ENCODE peak calls at places on chromosome 6, in six cellular contexts. A is activated naive CD8-positive, alpha-beta T cell treated with anti-CD3 and anti-CD28 coated beads, Interleukin-2, amount 10 ng/mL, durations not matched to agents 7 days and 5 days; Y is EL; L is stimulated activated CD4-positive, alpha-beta T cell treated with anti-CD3 and anti-CD28 coated beads, Interleukin-2, amount 100 ng/mL, for 24 hours; E is NCI-H446; B is pons. Q is an unnamed sample.

GRCh38 chr6:139485742-139486475 is 111.5 kb upstream of the CITED2 start:
- DNase-seq in L (no peak), A (no peak), E (no peak), Y (no peak), B (no peak), Q (no peak)

GRCh38 chr6:100538086-100538485 is 73.4 kb upstream of the SIM1 start:
- DNase-seq in E (no peak), A (no peak), B (no peak), Y (peak), L (no peak), Q (no peak)

GRCh38 chr6:162615016-162615717 is 112.4 kb downstream of the PRKN start:
- DNase-seq in B (no peak), A (no peak), L (no peak), Y (no peak), E (no peak), Q (no peak)

GRCh38 chr6:107124934-107125348 is 9.6 kb upstream of the BEND3 start:
- DNase-seq in Y (no peak), A (no peak), E (no peak), L (no peak), B (no peak), Q (no peak)

GRCh38 chr6:125904871-125905270 is 51.7 kb upstream of the HINT3 start:
- DNase-seq in B (no peak), E (no peak), Y (peak), L (peak), A (no peak), Q (peak)

GRCh38 chr6:169145991-169146501 is 107.6 kb downstream of the THBS2 start:
- DNase-seq in L (no peak), Y (no peak), B (peak), A (no peak), E (no peak), Q (peak)

GRCh38 chr6:41939848-41940758 is 1.5 kb downstream of the CCND3 start:
- DNase-seq in Y (peak), A (peak), B (no peak), E (no peak), L (peak), Q (peak)

GRCh38 chr6:25972902-25973301 is 10.3 kb downstream of the TRIM38 start:
- DNase-seq in L (no peak), B (no peak), Y (no peak), A (no peak), E (no peak), Q (no peak)

GRCh38 chr6:126723541-126724170 is 383.7 kb downstream of the CENPW start:
- DNase-seq in A (no peak), E (no peak), L (no peak), Y (no peak), B (no peak), Q (no peak)

GRCh38 chr6:32075781-32076494 is 33.2 kb downstream of the TNXB start:
- DNase-seq in B (no peak), A (no peak), E (no peak), L (no peak), Y (peak), Q (no peak)

GRCh38 chr6:37491161-37491829 is 8.4 kb downstream of the CCDC167 start:
- DNase-seq in B (no peak), Y (no peak), L (no peak), E (peak), A (peak), Q (no peak)

GRCh38 chr6:37433657-37434271 is 743 bp downstream of the CMTR1 start:
- DNase-seq in Y (peak), A (no peak), L (peak), E (no peak), B (peak), Q (peak)

GRCh38 chr6:126657556-126658129 is 317.7 kb downstream of the CENPW start:
- DNase-seq in Y (peak), L (no peak), B (peak), E (peak), A (no peak), Q (peak)

GRCh38 chr6:1941534-1941933 is 303.9 kb downstream of the GMDS start:
- DNase-seq in E (no peak), Y (no peak), A (no peak), L (no peak), B (no peak), Q (no peak)

GRCh38 chr6:81875776-81876293 is 123.4 kb upstream of the TENT5A start:
- DNase-seq in L (no peak), A (no peak), B (no peak), E (no peak), Y (no peak), Q (no peak)

GRCh38 chr6:10522929-10523573 is 1.9 kb downstream of the GCNT2 start:
- DNase-seq in E (no peak), A (no peak), Y (no peak), L (no peak), B (no peak), Q (no peak)

GRCh38 chr6:31087494-31088089 is 24.8 kb downstream of the C6orf15 start:
- DNase-seq in E (peak), L (peak), A (peak), B (peak), Y (peak), Q (peak)

GRCh38 chr6:62683063-62683462 is 397.0 kb upstream of the KHDRBS2 start:
- DNase-seq in A (no peak), E (no peak), L (no peak), B (no peak), Y (no peak), Q (no peak)

GRCh38 chr6:4822476-4822875 is 46.3 kb downstream of the CDYL start:
- DNase-seq in Y (no peak), E (no peak), B (no peak), A (no peak), L (no peak), Q (no peak)

GRCh38 chr6:27503436-27504030 is 30.6 kb upstream of the ZNF184 start:
- DNase-seq in L (peak), A (peak), E (peak), Y (peak), B (peak), Q (peak)

GRCh38 chr6:1625352-1625773 is 15.6 kb downstream of the FOXC1 start:
- DNase-seq in E (no peak), L (no peak), A (no peak), Y (no peak), B (no peak), Q (peak)

GRCh38 chr6:151807513-151808330 is at the start of gene ESR1:
- DNase-seq in L (peak), B (no peak), Y (peak), E (no peak), A (peak), Q (no peak)

GRCh38 chr6:113909224-113909856 is 52.2 kb downstream of the MARCKS start:
- DNase-seq in Y (peak), A (no peak), B (peak), L (no peak), E (peak), Q (peak)

GRCh38 chr6:165599121-165599520 is 63.9 kb downstream of the PDE10A start:
- DNase-seq in L (no peak), B (no peak), Y (no peak), E (no peak), A (no peak), Q (no peak)

GRCh38 chr6:164106345-164106769 is 691.8 kb downstream of the QKI start:
- DNase-seq in Y (peak), A (no peak), B (no peak), E (no peak), L (peak), Q (no peak)

GRCh38 chr6:148192310-148192709 is 150.3 kb upstream of the SASH1 start:
- DNase-seq in E (no peak), B (no peak), L (no peak), A (no peak), Y (peak), Q (peak)

GRCh38 chr6:152642578-152643375 is 5.6 kb upstream of the SYNE1 start:
- DNase-seq in B (peak), Y (peak), A (no peak), L (peak), E (no peak), Q (peak)

GRCh38 chr6:121817141-121817540 is 381.7 kb downstream of the GJA1 start:
- DNase-seq in L (no peak), E (no peak), Y (no peak), A (no peak), B (no peak), Q (peak)

GRCh38 chr6:38681850-38682249 is 21.1 kb downstream of the GLO1 start:
- DNase-seq in E (no peak), L (no peak), B (no peak), A (no peak), Y (no peak), Q (no peak)

GRCh38 chr6:157206359-157206815 is 116.9 kb downstream of the TMEM242 start:
- DNase-seq in A (no peak), L (no peak), Y (no peak), B (no peak), E (no peak), Q (no peak)

GRCh38 chr6:28525496-28526039 is at the start of gene GPX5:
- DNase-seq in E (no peak), L (peak), A (peak), B (no peak), Y (peak), Q (no peak)

GRCh38 chr6:26445934-26446667 is 5.8 kb downstream of the BTN3A3 start:
- DNase-seq in L (peak), B (no peak), A (peak), E (no peak), Y (peak), Q (no peak)

GRCh38 chr6:152771061-152771687 is 20.6 kb downstream of the VIP start:
- DNase-seq in B (no peak), L (no peak), E (no peak), A (no peak), Y (no peak), Q (no peak)

GRCh38 chr6:72132851-72133250 is 246.5 kb downstream of the RIMS1 start:
- DNase-seq in L (no peak), A (no peak), B (no peak), Y (peak), E (no peak), Q (no peak)

GRCh38 chr6:56021943-56022342 is 146.6 kb upstream of the BMP5 start:
- DNase-seq in A (no peak), Y (no peak), B (no peak), E (no peak), L (no peak), Q (no peak)

Q was measured in IMR-90.